ENCODE peak calls at places on chromosomes 5 and 9, in four cellular contexts. L, J, R and Q are unnamed samples.

GRCh38 chr9:129944501-129945116 is 98.4 kb downstream of the FNBP1 start:
- DNase-seq in L (no peak), J (no peak), R (peak; percentile 21), Q (no peak)

GRCh38 chr5:95759634-95760033 is 28.5 kb downstream of the RHOBTB3 start:
- DNase-seq in L (peak; percentile 64), R (no peak), J (peak; percentile 63), Q (peak; percentile 38)

GRCh38 chr5:69007726-69008368 is 86.0 kb upstream of the SLC30A5 start:
- DNase-seq in R (peak; percentile 47), L (peak; percentile 30), J (peak; percentile 56), Q (peak; percentile 34)

GRCh38 chr5:41843456-41844112 is 26.6 kb downstream of the OXCT1 start:
- DNase-seq in L (peak; percentile 75), J (peak; percentile 49), R (no peak), Q (peak; percentile 88)

GRCh38 chr5:68396722-68397121 is 181.2 kb downstream of the PIK3R1 start:
- DNase-seq in L (no peak), R (no peak), J (no peak), Q (no peak)

GRCh38 chr5:154302181-154302580 is 111.6 kb downstream of the GALNT10 start:
- DNase-seq in L (no peak), J (no peak), R (no peak), Q (peak; percentile 24)

GRCh38 chr5:131511934-131512333 is 123.1 kb downstream of the RAPGEF6 start:
- DNase-seq in J (no peak), R (no peak), L (no peak), Q (no peak)

GRCh38 chr5:97131139-97131710 is 11.2 kb downstream of the LIX1 start:
- DNase-seq in J (peak; percentile 4), R (no peak), L (peak; percentile 56), Q (peak; percentile 57)

GRCh38 chr5:142317173-142317572 is 7.6 kb downstream of the SPRY4 start:
- DNase-seq in J (no peak), R (no peak), L (no peak), Q (peak; percentile 18)

GRCh38 chr9:124188331-124189110 is 69.2 kb upstream of the NEK6 start:
- DNase-seq in J (no peak), R (no peak), L (no peak), Q (no peak)

GRCh38 chr9:120410925-120411501 is 169.0 kb downstream of the CDK5RAP2 start:
- DNase-seq in R (no peak), L (no peak), J (no peak), Q (peak; percentile 44)

GRCh38 chr5:125277494-125278154 is 531.2 kb upstream of the ZNF608 start:
- DNase-seq in R (no peak), L (peak; percentile 94), J (peak; percentile 85), Q (peak; percentile 90)

GRCh38 chr5:95591490-95591901 is 28.4 kb upstream of the GPR150 start:
- DNase-seq in J (peak; percentile 84), R (no peak), L (peak; percentile 91), Q (peak; percentile 60)

GRCh38 chr9:136762915-136763648 is 1.2 kb downstream of the LCN15 start:
- DNase-seq in R (no peak), J (no peak), L (no peak), Q (no peak)

DNA sequence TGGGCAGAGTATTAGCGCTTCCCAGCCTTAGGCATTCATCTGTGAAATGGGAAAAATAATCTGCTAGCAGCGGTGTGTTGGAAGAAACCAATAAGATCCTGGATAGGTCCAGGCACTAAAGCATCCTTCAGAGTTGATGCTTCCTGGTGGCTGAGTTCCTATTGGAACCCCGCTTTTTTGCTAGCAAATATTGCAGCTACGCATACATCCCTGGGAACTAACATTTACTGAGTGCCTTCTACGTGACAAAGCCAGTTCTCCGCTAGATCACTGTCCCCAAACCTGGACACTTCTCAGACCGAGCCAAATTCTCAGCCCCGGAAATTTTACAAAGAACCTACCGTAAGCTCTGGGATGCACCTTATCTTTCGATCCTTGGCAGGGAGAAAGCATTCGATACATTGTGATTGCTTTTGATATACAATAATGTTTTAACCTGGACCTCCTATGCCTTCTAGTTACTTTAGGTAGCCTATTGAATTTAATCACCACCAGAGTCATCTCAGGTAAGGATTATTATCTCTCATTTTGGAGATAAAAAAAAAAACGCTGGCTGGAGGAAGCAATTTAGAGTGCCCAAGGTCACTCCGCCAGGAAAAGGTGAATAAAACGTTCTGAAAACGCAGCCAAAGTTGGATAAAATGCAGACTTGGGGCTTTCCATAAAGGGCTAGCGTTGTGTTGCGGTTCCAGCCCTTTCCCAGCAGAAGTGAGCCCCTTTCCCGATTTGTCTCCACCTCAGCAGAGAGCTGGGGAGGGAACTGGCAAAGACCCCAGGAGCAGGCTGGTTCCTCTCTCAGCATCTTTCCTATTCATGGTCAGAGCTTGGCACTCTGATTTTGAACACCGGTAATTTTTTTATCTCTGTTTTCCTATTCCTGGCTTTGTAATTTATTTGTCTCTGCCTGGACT is 2.6 kb upstream of the MSX2 start:
- DNase-seq in L (no peak), R (no peak), J (no peak), Q (no peak)
- H3K4me3 ChIP-seq in L (peak overlapping the region; percentile 32), R (no peak overlapping the region), J (no peak overlapping the region), Q (no peak overlapping the region)

GRCh38 chr9:11149065-11149464 is 536.3 kb upstream of the PTPRD start:
- DNase-seq in J (no peak), R (no peak), L (no peak), Q (no peak)
- TF ChIP-seq CTCF in J (peak; percentile 21), R (no peak), L (no peak), Q (no peak)

DNA sequence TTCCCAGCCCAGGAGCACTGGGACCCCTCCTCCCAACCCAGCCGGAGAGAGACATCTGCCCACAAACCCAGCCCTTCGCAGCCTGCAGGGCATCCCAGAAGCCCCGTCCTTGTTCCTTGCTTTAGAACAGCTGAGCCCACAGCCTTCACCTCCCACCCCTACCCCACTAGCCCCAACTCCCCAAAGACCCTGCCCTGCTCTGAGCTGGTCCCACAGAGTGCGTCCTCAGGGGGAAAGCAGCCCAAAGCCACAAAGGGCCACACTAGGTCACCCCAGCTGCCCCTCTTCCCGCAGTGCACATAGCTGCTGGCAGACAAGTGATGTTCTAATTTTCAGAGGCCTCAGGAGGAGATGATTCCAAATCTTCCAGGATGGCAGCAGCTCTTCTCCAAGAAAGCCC is 8.8 kb downstream of the PLPP7 start:
- DNase-seq in R (no peak), J (no peak), L (no peak), Q (no peak)
- H3K4me3 ChIP-seq in R (no peak overlapping the region), J (no peak overlapping the region), L (no peak overlapping the region), Q (no peak overlapping the region)

DNA sequence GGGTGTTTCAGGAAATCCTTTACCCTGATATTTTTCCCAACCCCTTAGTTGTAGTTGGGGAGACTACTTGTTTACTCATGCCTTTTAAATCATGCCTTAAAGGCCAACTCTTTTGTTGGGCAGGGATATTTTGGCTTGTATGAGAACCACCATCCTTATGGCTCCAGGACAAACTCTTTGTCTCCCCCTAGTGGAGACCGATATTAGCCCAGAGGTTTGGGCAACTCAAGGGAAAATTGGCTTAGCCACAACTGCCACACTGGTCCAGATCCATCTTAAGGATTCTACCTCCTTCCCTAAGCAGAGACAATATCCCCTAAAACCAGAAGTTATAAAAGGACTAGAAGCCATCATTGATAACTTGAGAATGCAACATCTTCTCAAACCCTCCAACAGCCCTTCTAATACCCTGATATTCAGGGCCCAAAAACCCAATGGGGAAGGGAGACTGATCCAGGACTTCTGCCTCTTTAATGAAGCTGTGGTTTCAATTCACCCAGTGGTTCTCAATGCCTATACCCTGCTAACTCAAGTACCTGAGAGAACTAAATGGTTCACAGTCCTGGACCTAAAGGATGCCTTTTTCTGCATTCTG is 100.9 kb upstream of the HCN1 start:
- DNase-seq in J (no peak), R (no peak), L (no peak), Q (no peak)
- TF ChIP-seq CTCF in J (peak; percentile 36), R (no peak), L (no peak), Q (no peak)

DNA sequence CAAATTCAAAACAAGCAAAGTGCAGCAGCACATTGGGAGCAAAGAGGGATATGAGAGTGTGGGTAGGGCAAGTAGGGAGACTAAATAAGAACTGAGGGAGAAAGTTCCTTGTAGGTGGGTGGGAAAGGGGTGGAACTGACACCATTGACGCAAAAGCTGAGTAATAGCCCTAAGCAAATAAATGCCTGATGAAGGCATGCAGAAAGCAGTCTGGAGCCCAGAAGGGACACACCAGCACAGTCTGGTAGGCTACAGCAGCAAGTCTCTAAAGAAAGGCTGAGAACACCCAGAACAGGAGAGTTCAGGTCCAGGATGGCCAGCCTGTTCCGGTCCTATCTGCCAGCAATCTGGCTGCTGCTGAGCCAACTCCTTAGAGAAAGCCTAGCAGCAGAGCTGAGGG is at the start of gene INSL4:
- DNase-seq in J (peak; percentile 49), L (peak; percentile 44), R (no peak), Q (no peak)
- H3K4me3 ChIP-seq in J (no peak within 1 kb of the TSS), L (no peak within 1 kb of the TSS), R (no peak within 1 kb of the TSS), Q (no peak within 1 kb of the TSS)

GRCh38 chr5:103393131-103393754 is 134.7 kb downstream of the MACIR start:
- DNase-seq in J (no peak), L (no peak), R (no peak), Q (peak; percentile 44)
- TF ChIP-seq CTCF in J (peak; percentile 36), L (peak; percentile 20), R (no peak), Q (no peak)

GRCh38 chr5:321726-322251 is 275 bp downstream of the AHRR start:
- DNase-seq in J (no peak), L (no peak), R (no peak), Q (no peak)
- H3K4me3 ChIP-seq in J (peak overlapping the region; percentile 64), L (peak overlapping the region; percentile 98), R (no peak overlapping the region), Q (peak overlapping the region; percentile 79)

GRCh38 chr5:148297695-148298094 is 14.5 kb upstream of the SPINK7 start:
- DNase-seq in R (no peak), L (no peak), J (no peak), Q (no peak)
- TF ChIP-seq CTCF in R (no peak), L (no peak), J (no peak), Q (no peak)